ENCODE peak calls at places on chromosomes 12 and 14, in five cellular contexts. H, F, X, R and O are unnamed samples.

GRCh38 chr12:54144738-54145137 is 44.0 kb downstream of the SMUG1 start:
- DNase-seq in X (no peak), H (no peak), F (no peak), R (no peak), O (no peak)

GRCh38 chr14:56124296-56124695 is 6.1 kb downstream of the PELI2 start:
- DNase-seq in R (no peak), H (no peak), F (no peak), X (no peak), O (no peak)

GRCh38 chr14:103442288-103442687 is 57.1 kb downstream of the MARK3 start:
- DNase-seq in F (no peak), H (no peak), R (no peak), X (no peak), O (no peak)

GRCh38 chr14:69288001-69288771 is 28.2 kb downstream of the GALNT16 start:
- DNase-seq in R (peak; percentile 67), X (no peak), F (peak; percentile 21), H (no peak), O (no peak)

GRCh38 chr12:26723379-26724308 is 109.3 kb downstream of the ITPR2 start:
- DNase-seq in R (no peak), X (no peak), F (no peak), H (no peak), O (no peak)

GRCh38 chr12:14810953-14811483 is 3.0 kb downstream of the SMCO3 start:
- DNase-seq in R (no peak), H (no peak), X (no peak), F (peak; percentile 58), O (no peak)

GRCh38 chr12:78797201-78797931 is 67.2 kb upstream of the SYT1 start:
- DNase-seq in F (no peak), X (no peak), R (no peak), H (no peak), O (no peak)

GRCh38 chr12:79778802-79779201 is 88.0 kb upstream of the PAWR start:
- DNase-seq in X (no peak), R (no peak), F (no peak), H (no peak), O (no peak)

GRCh38 chr14:37974421-37974820 is 233.3 kb upstream of the SSTR1 start:
- DNase-seq in F (no peak), H (no peak), X (no peak), R (no peak), O (no peak)

GRCh38 chr12:27333311-27334009 is 824 bp downstream of the BMAL2 start:
- DNase-seq in X (no peak), H (peak; percentile 40), R (no peak), F (no peak), O (no peak)

GRCh38 chr12:54416908-54417603 is 2.0 kb downstream of the ITGA5 start:
- DNase-seq in X (no peak), R (no peak), H (no peak), F (no peak), O (no peak)

GRCh38 chr12:49346659-49347306 is at the start of gene DNAJC22:
- DNase-seq in H (peak; percentile 66), X (no peak), F (peak; percentile 37), R (no peak), O (no peak)

GRCh38 chr12:43009866-43010265 is 420.3 kb upstream of the PRICKLE1 start:
- DNase-seq in X (no peak), H (no peak), R (no peak), F (no peak), O (no peak)

GRCh38 chr12:89875225-89875624 is 166.6 kb upstream of the ATP2B1 start:
- DNase-seq in F (no peak), R (no peak), H (no peak), X (no peak), O (no peak)

GRCh38 chr12:95520825-95521224 is 30.5 kb downstream of the USP44 start:
- DNase-seq in X (no peak), H (no peak), F (no peak), R (no peak), O (no peak)

GRCh38 chr14:91249841-91250616 is 5.5 kb upstream of the GPR68 start:
- DNase-seq in H (peak; percentile 60), R (no peak), X (peak; percentile 30), F (peak; percentile 36), O (no peak)

GRCh38 chr12:72267974-72268373 is 4.2 kb upstream of the TRHDE start:
- DNase-seq in F (peak; percentile 11), H (no peak), X (no peak), R (no peak), O (no peak)

GRCh38 chr12:72268386-72268785 is 3.8 kb upstream of the TRHDE start:
- DNase-seq in F (no peak), H (no peak), R (no peak), X (no peak), O (no peak)

GRCh38 chr12:72269491-72269890 is 2.7 kb upstream of the TRHDE start:
- DNase-seq in R (no peak), F (no peak), X (no peak), H (no peak), O (no peak)

GRCh38 chr12:72261885-72262284 is 10.3 kb upstream of the TRHDE start:
- DNase-seq in X (no peak), H (peak; percentile 34), F (no peak), R (no peak), O (no peak)

GRCh38 chr12:72264548-72265175 is 7.5 kb upstream of the TRHDE start:
- DNase-seq in X (no peak), R (no peak), H (no peak), F (peak; percentile 24), O (no peak)
- TF ChIP-seq CTCF in X (no peak), R (no peak), H (peak; percentile 40), F (peak; percentile 49), O (peak; percentile 62)

GRCh38 chr14:53780156-53780555 is 176.5 kb downstream of the BMP4 start:
- DNase-seq in H (no peak), F (no peak), R (no peak), X (no peak), O (no peak)
- TF ChIP-seq CTCF in H (no peak), F (no peak), R (no peak), X (no peak), O (no peak)

GRCh38 chr12:108611884-108612415 is 14.1 kb upstream of the TMEM119 start:
- DNase-seq in R (no peak), X (peak; percentile 32), F (peak; percentile 52), H (peak; percentile 51), O (no peak)
- TF ChIP-seq CTCF in R (no peak), X (peak; percentile 55), F (peak; percentile 33), H (peak; percentile 59), O (peak; percentile 37)

GRCh38 chr12:31011746-31012567 is 61.7 kb upstream of the DDX11 start:
- DNase-seq in H (no peak), X (no peak), R (no peak), F (no peak), O (no peak)
- TF ChIP-seq CTCF in H (no peak), X (no peak), R (no peak), F (no peak), O (no peak)

DNA sequence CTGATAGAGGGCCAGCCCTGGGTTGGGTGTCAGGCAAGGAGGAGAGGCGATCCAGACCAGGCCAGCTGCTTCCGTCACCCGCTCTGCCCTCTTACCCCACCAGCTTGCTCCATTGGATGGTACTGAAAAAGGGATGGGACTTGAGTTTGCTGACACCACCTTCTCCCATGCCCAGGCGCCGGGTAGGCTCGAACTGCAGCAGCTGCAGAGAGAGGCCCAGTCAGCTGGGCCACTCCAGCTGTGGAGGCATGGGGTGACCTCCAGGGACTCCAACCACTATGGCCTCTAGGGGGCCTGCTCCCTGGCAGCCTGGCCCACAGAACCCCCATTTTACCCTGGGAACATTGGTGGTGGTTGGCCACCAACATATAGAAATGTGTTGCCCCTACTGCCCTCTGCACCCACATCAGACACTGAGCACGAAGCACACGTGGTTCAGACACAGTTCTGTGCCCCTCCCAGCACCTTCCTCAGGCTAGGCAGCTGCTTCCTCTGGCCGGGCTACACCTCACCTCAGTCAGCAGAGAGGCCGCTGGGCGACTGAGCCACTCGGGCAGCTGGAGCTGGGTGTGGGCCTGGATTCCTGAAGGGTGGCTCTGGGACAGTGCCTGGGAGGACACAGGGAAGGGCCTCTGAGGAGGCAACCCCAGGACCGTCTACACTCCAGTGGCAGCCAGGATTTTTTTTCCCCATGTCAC is 16.0 kb downstream of the RPS6KL1 start:
- DNase-seq in X (no peak), H (no peak), F (no peak), R (no peak), O (no peak)
- TF ChIP-seq CTCF in X (peak; percentile 30), H (peak; percentile 31), F (no peak), R (no peak), O (no peak)

GRCh38 chr12:4267904-4268548 is 5.5 kb upstream of the CCND2 start:
- DNase-seq in R (no peak), F (no peak), H (no peak), X (no peak), O (peak; percentile 0)

GRCh38 chr12:4270016-4270669 is 3.4 kb upstream of the CCND2 start:
- DNase-seq in R (no peak), X (no peak), F (no peak), H (no peak), O (peak; percentile 78)

GRCh38 chr12:4268549-4269181 is 4.9 kb upstream of the CCND2 start:
- DNase-seq in H (no peak), X (no peak), F (no peak), R (no peak), O (peak; percentile 42)

GRCh38 chr12:4270670-4271432 is 2.7 kb upstream of the CCND2 start:
- DNase-seq in F (no peak), R (peak; percentile 69), H (peak; percentile 58), X (no peak), O (peak; percentile 81)

GRCh38 chr12:4269279-4269991 is 4.1 kb upstream of the CCND2 start:
- DNase-seq in R (peak; percentile 81), F (no peak), H (peak; percentile 83), X (peak; percentile 85), O (peak; percentile 82)
- TF ChIP-seq CTCF in R (no peak), F (no peak), H (no peak), X (no peak), O (no peak)

DNA sequence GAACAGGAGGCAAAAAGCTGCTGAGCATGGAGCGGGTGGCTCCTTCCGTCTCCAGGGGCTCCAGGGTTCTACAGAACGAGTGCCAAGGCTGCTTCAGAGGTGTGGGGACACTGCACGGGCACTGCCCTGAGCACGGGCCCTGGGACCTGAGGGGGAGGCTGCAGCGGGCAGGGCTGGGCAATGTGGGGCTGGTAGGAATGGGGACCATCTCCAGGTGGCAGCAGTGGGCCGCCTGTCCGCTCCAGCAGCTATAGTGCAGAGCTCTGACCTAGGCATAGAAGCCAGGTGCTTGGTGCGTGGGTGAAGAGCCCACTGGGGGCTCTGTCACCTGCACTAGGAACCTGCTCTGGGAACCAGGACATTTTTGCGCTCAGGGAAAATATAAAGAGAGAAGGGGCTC is 22.3 kb downstream of the HDAC7 start:
- DNase-seq in X (no peak), H (no peak), F (peak; percentile 55), R (no peak), O (no peak)
- TF ChIP-seq CTCF in X (peak; percentile 40), H (no peak), F (peak; percentile 43), R (no peak), O (peak; percentile 42)

DNA sequence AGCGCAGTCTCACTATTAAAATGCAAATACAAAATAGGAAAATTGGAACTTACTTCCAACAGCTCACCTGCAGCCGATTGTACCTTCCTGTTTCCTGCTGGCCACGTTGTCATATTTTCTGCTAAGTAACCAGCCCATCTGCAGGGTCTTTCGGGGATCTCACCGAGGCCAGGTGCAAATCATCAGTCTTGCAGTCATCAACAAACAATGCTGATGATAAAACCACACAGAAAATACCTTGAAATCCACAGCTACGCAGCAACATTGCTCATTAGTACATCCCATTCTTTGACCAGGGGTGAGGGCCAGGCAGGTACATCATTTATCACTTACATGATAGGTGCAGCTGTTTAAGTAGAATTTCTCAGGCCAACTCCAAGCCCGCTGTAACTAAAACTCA is 406.9 kb downstream of the TMEM121 start:
- DNase-seq in X (no peak), F (no peak), H (no peak), R (no peak), O (no peak)
- TF ChIP-seq CTCF in X (no peak), F (no peak), H (no peak), R (no peak), O (no peak)